ENCODE peak calls at places on chromosome 5, in four cellular contexts. One of them, this sample, is unnamed.

GRCh38 chr5:2139478-2139877 is 256.8 kb upstream of the IRX4 start:
- DNase-seq in endothelial cell of umbilical vein: no peak
- DNase-seq in IMR-90: no peak
- DNase-seq in K562: no peak
- DNase-seq in this sample: no peak

GRCh38 chr5:36422957-36423356 is 121.3 kb upstream of the RANBP3L start:
- DNase-seq in K562: no peak
- DNase-seq in endothelial cell of umbilical vein: no peak
- DNase-seq in IMR-90: no peak
- DNase-seq in this sample: no peak

GRCh38 chr5:53109041-53109435 is 519 bp downstream of the MOCS2 start:
- DNase-seq in IMR-90: no peak
- DNase-seq in K562: no peak
- DNase-seq in endothelial cell of umbilical vein: peak
- DNase-seq in this sample: peak

GRCh38 chr5:5828619-5829018 is 406.1 kb downstream of the ICE1 start:
- DNase-seq in K562: no peak
- DNase-seq in endothelial cell of umbilical vein: no peak
- DNase-seq in IMR-90: no peak
- DNase-seq in this sample: no peak

GRCh38 chr5:69213513-69214215 is 21.0 kb upstream of the CDK7 start:
- DNase-seq in K562: no peak
- DNase-seq in endothelial cell of umbilical vein: no peak
- DNase-seq in IMR-90: peak
- DNase-seq in this sample: no peak

GRCh38 chr5:154477382-154478223 is 424 bp downstream of the HAND1 start:
- DNase-seq in endothelial cell of umbilical vein: peak
- DNase-seq in IMR-90: peak
- DNase-seq in K562: no peak
- DNase-seq in this sample: no peak

GRCh38 chr5:77751328-77752023 is 24.7 kb downstream of the TBCA start:
- DNase-seq in endothelial cell of umbilical vein: no peak
- DNase-seq in K562: no peak
- DNase-seq in IMR-90: no peak
- DNase-seq in this sample: no peak

GRCh38 chr5:157247267-157247666 is 18.7 kb upstream of the CYFIP2 start:
- DNase-seq in IMR-90: no peak
- DNase-seq in K562: no peak
- DNase-seq in endothelial cell of umbilical vein: no peak
- DNase-seq in this sample: no peak

GRCh38 chr5:131634666-131634995 is 398 bp downstream of the RAPGEF6 start:
- DNase-seq in endothelial cell of umbilical vein: no peak
- DNase-seq in K562: no peak
- DNase-seq in IMR-90: peak
- DNase-seq in this sample: no peak

GRCh38 chr5:102537011-102537410 is 38.2 kb upstream of the SLCO6A1 start:
- DNase-seq in IMR-90: no peak
- DNase-seq in K562: no peak
- DNase-seq in endothelial cell of umbilical vein: no peak
- DNase-seq in this sample: no peak

GRCh38 chr5:175822225-175822624 is 49.2 kb upstream of the CPLX2 start:
- DNase-seq in K562: no peak
- DNase-seq in IMR-90: no peak
- DNase-seq in endothelial cell of umbilical vein: no peak
- DNase-seq in this sample: no peak

GRCh38 chr5:61162832-61163567 is 732 bp upstream of the SMIM15 start:
- DNase-seq in K562: no peak
- DNase-seq in endothelial cell of umbilical vein: peak
- DNase-seq in IMR-90: peak
- DNase-seq in this sample: no peak

GRCh38 chr5:24401767-24402166 is 243.0 kb downstream of the CDH10 start:
- DNase-seq in K562: no peak
- DNase-seq in endothelial cell of umbilical vein: no peak
- DNase-seq in IMR-90: no peak
- DNase-seq in this sample: no peak

GRCh38 chr5:157596449-157596848 is 20.9 kb upstream of the ADAM19 start:
- DNase-seq in K562: no peak
- DNase-seq in IMR-90: no peak
- DNase-seq in endothelial cell of umbilical vein: no peak
- DNase-seq in this sample: peak

GRCh38 chr5:161700065-161700464 is 14.5 kb downstream of the GABRA6 start:
- DNase-seq in IMR-90: no peak
- DNase-seq in K562: no peak
- DNase-seq in endothelial cell of umbilical vein: no peak
- DNase-seq in this sample: no peak

GRCh38 chr5:128196791-128197190 is 113.2 kb downstream of the SLC12A2 start:
- DNase-seq in K562: no peak
- DNase-seq in endothelial cell of umbilical vein: no peak
- DNase-seq in IMR-90: peak
- DNase-seq in this sample: no peak

GRCh38 chr5:171166766-171167165 is 142.3 kb upstream of the TLX3 start:
- DNase-seq in K562: no peak
- DNase-seq in IMR-90: no peak
- DNase-seq in endothelial cell of umbilical vein: no peak
- DNase-seq in this sample: no peak

GRCh38 chr5:74503-75109 is 17.4 kb upstream of the PLEKHG4B start:
- DNase-seq in IMR-90: no peak
- DNase-seq in endothelial cell of umbilical vein: no peak
- DNase-seq in K562: no peak
- DNase-seq in this sample: no peak

GRCh38 chr5:159907689-159908088 is 8.6 kb upstream of the ADRA1B start:
- DNase-seq in K562: no peak
- DNase-seq in IMR-90: no peak
- DNase-seq in endothelial cell of umbilical vein: no peak
- DNase-seq in this sample: no peak

GRCh38 chr5:176661676-176662075 is 14.4 kb downstream of the TSPAN17 start:
- DNase-seq in IMR-90: no peak
- DNase-seq in endothelial cell of umbilical vein: no peak
- DNase-seq in K562: no peak
- DNase-seq in this sample: no peak

GRCh38 chr5:128613111-128613510 is 75.1 kb upstream of the FBN2 start:
- DNase-seq in IMR-90: no peak
- DNase-seq in K562: no peak
- DNase-seq in endothelial cell of umbilical vein: no peak
- DNase-seq in this sample: no peak

GRCh38 chr5:122076023-122076422 is 2.0 kb downstream of the LOX start:
- DNase-seq in K562: no peak
- DNase-seq in endothelial cell of umbilical vein: peak
- DNase-seq in IMR-90: no peak
- DNase-seq in this sample: no peak

GRCh38 chr5:30539004-30539634 is 654.4 kb upstream of the CDH6 start:
- DNase-seq in IMR-90: peak
- DNase-seq in endothelial cell of umbilical vein: no peak
- DNase-seq in K562: no peak
- DNase-seq in this sample: no peak

GRCh38 chr5:139646111-139646510 is 2.0 kb upstream of the CXXC5 start:
- DNase-seq in IMR-90: no peak
- DNase-seq in K562: no peak
- DNase-seq in endothelial cell of umbilical vein: no peak
- DNase-seq in this sample: no peak

GRCh38 chr5:139649082-139649991 is 1.2 kb downstream of the CXXC5 start:
- DNase-seq in endothelial cell of umbilical vein: no peak
- DNase-seq in IMR-90: no peak
- DNase-seq in K562: peak
- DNase-seq in this sample: no peak

GRCh38 chr5:139646912-139647391 is 1.2 kb upstream of the CXXC5 start:
- DNase-seq in IMR-90: no peak
- DNase-seq in endothelial cell of umbilical vein: no peak
- DNase-seq in K562: peak
- DNase-seq in this sample: no peak

GRCh38 chr5:139648205-139649081 is at the start of gene CXXC5:
- DNase-seq in IMR-90: peak
- DNase-seq in K562: peak
- DNase-seq in endothelial cell of umbilical vein: peak
- DNase-seq in this sample: no peak

DNA sequence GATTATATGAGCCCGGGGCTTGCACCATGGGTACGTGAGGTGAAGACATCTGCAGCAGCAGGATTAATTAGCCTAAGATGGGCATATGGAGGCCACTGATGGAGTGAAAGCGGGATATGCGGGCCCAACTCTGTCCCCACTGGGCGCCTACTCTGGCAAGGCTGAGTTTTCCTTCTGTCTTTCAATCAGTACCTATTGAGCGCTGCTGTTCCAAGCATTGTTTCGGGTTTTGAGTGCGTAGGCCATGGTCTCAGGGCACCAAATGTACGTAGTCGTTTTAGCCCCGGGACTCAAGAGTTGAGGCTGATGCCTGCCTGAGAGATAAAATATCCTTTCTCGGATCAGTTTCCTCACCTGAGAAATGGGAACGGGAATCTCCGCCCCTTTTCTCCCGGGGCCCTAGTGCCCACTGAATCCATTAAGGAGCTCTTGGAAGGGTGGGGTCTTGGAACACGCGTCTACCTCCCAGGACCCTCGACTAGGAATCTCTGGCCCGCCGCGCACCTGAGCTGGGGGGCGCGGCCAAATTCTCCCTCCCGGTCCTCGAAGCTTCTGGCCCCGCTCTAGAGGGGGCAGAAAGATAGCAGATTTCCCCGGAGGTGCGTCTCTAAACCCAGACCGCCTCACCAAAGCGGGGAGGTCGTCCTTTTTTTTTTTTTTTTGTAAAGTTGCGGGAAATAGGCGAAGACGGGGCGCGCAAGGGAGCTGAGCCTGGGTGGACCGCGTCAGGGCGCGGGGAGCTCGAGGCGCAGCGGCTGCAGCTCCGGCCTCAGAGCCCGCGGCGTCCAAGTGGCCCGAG is 544 bp upstream of the CXXC5 start:
- DNase-seq in IMR-90: no peak
- DNase-seq in endothelial cell of umbilical vein: no peak
- DNase-seq in K562: no peak
- DNase-seq in this sample: no peak
- H3K4me3 ChIP-seq in IMR-90: peak
- H3K4me3 ChIP-seq in endothelial cell of umbilical vein: no peak
- H3K4me3 ChIP-seq in K562: peak
- H3K4me3 ChIP-seq in this sample: peak

GRCh38 chr5:167943353-167943752 is 348.1 kb upstream of the WWC1 start:
- DNase-seq in K562: no peak
- DNase-seq in IMR-90: no peak
- DNase-seq in endothelial cell of umbilical vein: no peak
- DNase-seq in this sample: no peak

GRCh38 chr5:167939686-167940085 is 351.8 kb upstream of the WWC1 start:
- DNase-seq in IMR-90: no peak
- DNase-seq in endothelial cell of umbilical vein: no peak
- DNase-seq in K562: no peak
- DNase-seq in this sample: no peak

GRCh38 chr5:167944121-167944858 is 347.2 kb upstream of the WWC1 start:
- DNase-seq in K562: no peak
- DNase-seq in endothelial cell of umbilical vein: no peak
- DNase-seq in IMR-90: no peak
- DNase-seq in this sample: no peak

GRCh38 chr5:167937628-167938000 is 353.8 kb upstream of the WWC1 start:
- DNase-seq in IMR-90: no peak
- DNase-seq in endothelial cell of umbilical vein: no peak
- DNase-seq in K562: no peak
- DNase-seq in this sample: no peak

DNA sequence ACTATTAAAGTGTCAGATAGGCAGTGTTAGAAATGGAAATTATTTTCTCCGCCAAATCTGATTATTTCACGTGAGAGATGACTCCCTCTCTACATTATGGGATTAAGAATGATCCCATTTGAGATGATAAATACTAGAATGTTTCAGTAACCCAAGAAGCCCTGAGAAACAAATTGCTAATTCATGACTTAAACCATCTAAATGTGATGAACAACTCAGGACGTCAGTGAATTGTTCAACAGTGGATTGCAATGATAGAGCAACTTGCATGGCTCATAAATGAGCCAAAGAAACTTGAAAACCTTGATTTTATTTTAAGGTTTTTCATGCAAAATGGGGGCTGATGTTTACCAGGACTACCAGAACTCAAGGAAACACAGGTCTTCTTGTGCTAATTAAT is 350.5 kb upstream of the WWC1 start:
- DNase-seq in K562: no peak
- DNase-seq in endothelial cell of umbilical vein: no peak
- DNase-seq in IMR-90: peak
- DNase-seq in this sample: no peak
- TF ChIP-seq FOS in K562: no peak
- TF ChIP-seq FOS in endothelial cell of umbilical vein: no peak
- TF ChIP-seq FOS in IMR-90: no peak
- TF ChIP-seq FOS in this sample: no peak

GRCh38 chr5:132747064-132747692 is at the start of gene CCNI2:
- DNase-seq in K562: no peak
- DNase-seq in IMR-90: no peak
- DNase-seq in endothelial cell of umbilical vein: peak
- DNase-seq in this sample: no peak

GRCh38 chr5:132747693-132748440 is 641 bp downstream of the CCNI2 start:
- DNase-seq in IMR-90: no peak
- DNase-seq in endothelial cell of umbilical vein: no peak
- DNase-seq in K562: no peak
- DNase-seq in this sample: no peak

GRCh38 chr5:132748522-132749000 is 1.3 kb downstream of the CCNI2 start:
- DNase-seq in IMR-90: no peak
- DNase-seq in endothelial cell of umbilical vein: no peak
- DNase-seq in K562: no peak
- DNase-seq in this sample: no peak

GRCh38 chr5:132744659-132745058 is 2.6 kb upstream of the CCNI2 start:
- DNase-seq in K562: no peak
- DNase-seq in endothelial cell of umbilical vein: no peak
- DNase-seq in IMR-90: no peak
- DNase-seq in this sample: no peak

DNA sequence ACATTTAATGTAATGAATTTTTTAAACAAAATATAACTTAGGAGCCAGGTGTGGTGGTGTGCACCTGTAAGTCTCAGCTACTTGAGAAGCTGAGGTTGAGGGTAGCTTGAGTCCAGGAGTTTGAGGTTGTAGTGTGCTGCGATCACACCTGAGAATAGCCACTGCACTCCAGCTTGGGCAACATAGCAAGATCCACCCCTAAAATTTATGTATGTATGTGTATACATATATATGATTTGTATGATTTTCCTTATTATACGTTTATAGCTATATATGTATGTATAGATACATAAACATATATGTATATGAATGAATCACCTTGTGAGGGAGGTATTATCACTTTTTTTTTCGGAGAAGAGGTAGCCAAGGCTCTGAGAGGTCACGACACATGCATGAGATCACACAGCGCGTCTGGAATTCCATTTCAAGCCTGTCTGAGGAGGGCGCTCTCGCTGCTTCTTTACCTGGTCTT is 598 bp upstream of the CCNI2 start:
- DNase-seq in IMR-90: no peak
- DNase-seq in K562: no peak
- DNase-seq in endothelial cell of umbilical vein: peak
- DNase-seq in this sample: no peak
- H3K4me3 ChIP-seq in IMR-90: peak
- H3K4me3 ChIP-seq in K562: no peak
- H3K4me3 ChIP-seq in endothelial cell of umbilical vein: peak
- H3K4me3 ChIP-seq in this sample: peak

DNA sequence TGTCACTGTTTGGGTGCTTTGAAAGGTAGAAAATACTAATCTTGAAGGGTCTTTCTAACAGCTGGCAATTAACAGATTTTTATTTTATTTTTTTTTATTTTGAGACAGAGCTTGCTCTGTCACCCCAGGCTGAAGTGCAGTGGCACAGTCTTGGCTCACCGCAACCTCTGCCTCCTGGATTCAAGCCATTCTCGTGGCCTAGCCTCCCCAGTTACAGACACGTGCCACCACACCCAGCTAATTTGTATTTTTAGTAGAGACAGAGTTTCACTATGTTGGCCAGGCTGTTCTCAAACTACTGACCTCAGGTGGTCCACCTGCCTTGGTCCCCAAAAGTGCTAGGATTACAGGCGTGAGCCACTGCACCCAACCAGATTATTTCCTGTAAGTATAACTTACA is 12.8 kb upstream of the APC start:
- DNase-seq in K562: no peak
- DNase-seq in endothelial cell of umbilical vein: no peak
- DNase-seq in IMR-90: no peak
- DNase-seq in this sample: no peak
- TF ChIP-seq FOS in K562: no peak
- TF ChIP-seq FOS in endothelial cell of umbilical vein: no peak
- TF ChIP-seq FOS in IMR-90: no peak
- TF ChIP-seq FOS in this sample: no peak

This sample was measured in GM12878.